ENCODE peak calls at places on chromosomes 2 and 18, in seven cellular contexts. W is body of pancreas, H is GM23248, I is A549, S is BJ, Q is lower leg skin, O is right lobe of liver. J is an unnamed sample.

GRCh38 chr2:189651284-189651683 is 10.0 kb upstream of the ASNSD1 start:
- DNase-seq in W (no peak), H (no peak), I (no peak), S (no peak), Q (no peak), O (no peak), J (no peak)

GRCh38 chr2:71498261-71498701 is 44.9 kb downstream of the DYSF start:
- DNase-seq in W (no peak), H (peak), I (peak), S (peak), Q (no peak), O (no peak), J (peak)

GRCh38 chr2:88069117-88069516 is 1.5 kb downstream of the SMYD1 start:
- DNase-seq in W (no peak), H (no peak), I (no peak), S (no peak), Q (no peak), O (no peak), J (no peak)

GRCh38 chr2:39313575-39313974 is 69.8 kb upstream of the CDKL4 start:
- DNase-seq in W (no peak), H (peak), I (no peak), S (peak), Q (no peak), O (no peak), J (peak)

GRCh38 chr2:61055557-61055956 is 10.1 kb upstream of the SANBR start:
- DNase-seq in W (no peak), H (no peak), I (no peak), S (no peak), Q (no peak), O (no peak), J (no peak)

GRCh38 chr18:67710639-67711038 is 194.1 kb upstream of the DSEL start:
- DNase-seq in W (no peak), H (no peak), I (no peak), S (no peak), Q (no peak), O (peak), J (peak)

GRCh38 chr2:9800975-9801723 is 42.1 kb upstream of the TAF1B start:
- DNase-seq in W (no peak), H (peak), I (no peak), S (no peak), Q (peak), O (no peak), J (peak)

GRCh38 chr2:197077336-197077735 is 150.8 kb upstream of the PGAP1 start:
- DNase-seq in W (no peak), H (no peak), I (no peak), S (no peak), Q (no peak), O (no peak), J (no peak)

GRCh38 chr18:56267334-56267733 is 371.1 kb downstream of the TXNL1 start:
- DNase-seq in W (no peak), H (no peak), I (no peak), S (no peak), Q (no peak), O (no peak), J (no peak)

GRCh38 chr2:43155842-43156511 is 70.4 kb downstream of the ZFP36L2 start:
- DNase-seq in W (peak), H (no peak), I (no peak), S (no peak), Q (no peak), O (peak), J (no peak)

GRCh38 chr18:13629841-13630747 is 96.3 kb downstream of the FAM210A start:
- DNase-seq in W (peak), H (peak), I (peak), S (no peak), Q (no peak), O (no peak), J (peak)

GRCh38 chr18:41096504-41096903 is 858.5 kb upstream of the PIK3C3 start:
- DNase-seq in W (no peak), H (peak), I (no peak), S (no peak), Q (no peak), O (no peak), J (peak)

GRCh38 chr2:144507441-144508161 is 12.3 kb downstream of the ZEB2 start:
- DNase-seq in W (no peak), H (peak), I (no peak), S (no peak), Q (no peak), O (no peak), J (no peak)

GRCh38 chr2:37415128-37415817 is 70.8 kb downstream of the QPCT start:
- DNase-seq in W (no peak), H (peak), I (no peak), S (no peak), Q (no peak), O (no peak), J (peak)

GRCh38 chr2:30645745-30646119 is 161.5 kb downstream of the CAPN13 start:
- DNase-seq in W (no peak), H (no peak), I (no peak), S (no peak), Q (no peak), O (no peak), J (no peak)

GRCh38 chr2:239290618-239291504 is 110.0 kb downstream of the HDAC4 start:
- DNase-seq in W (no peak), H (peak), I (no peak), S (no peak), Q (no peak), O (no peak), J (peak)

GRCh38 chr2:53018830-53019425 is 748.7 kb upstream of the CHAC2 start:
- DNase-seq in W (no peak), H (no peak), I (peak), S (no peak), Q (no peak), O (no peak), J (peak)

GRCh38 chr2:74387346-74387745 is 7.2 kb upstream of the DCTN1 start:
- DNase-seq in W (no peak), H (peak), I (no peak), S (no peak), Q (no peak), O (no peak), J (peak)

GRCh38 chr2:9263388-9263787 is 56.8 kb downstream of the ASAP2 start:
- DNase-seq in W (no peak), H (peak), I (no peak), S (no peak), Q (no peak), O (no peak), J (no peak)

GRCh38 chr2:224837558-224837957 is 121.4 kb upstream of the CCDC195 start:
- DNase-seq in W (no peak), H (peak), I (no peak), S (peak), Q (no peak), O (no peak), J (peak)

GRCh38 chr2:126802774-126803421 is 95.8 kb upstream of the TEX51 start:
- DNase-seq in W (no peak), H (no peak), I (no peak), S (no peak), Q (no peak), O (no peak), J (no peak)

GRCh38 chr2:233075966-233076339 is 15.8 kb downstream of the INPP5D start:
- DNase-seq in W (no peak), H (no peak), I (no peak), S (no peak), Q (no peak), O (no peak), J (no peak)

GRCh38 chr18:47912343-47912742 is 18.1 kb downstream of the SMAD2 start:
- DNase-seq in W (no peak), H (no peak), I (no peak), S (no peak), Q (no peak), O (no peak), J (peak)

GRCh38 chr2:44388877-44389276 is 27.1 kb downstream of the CAMKMT start:
- DNase-seq in W (no peak), H (no peak), I (no peak), S (no peak), Q (no peak), O (no peak), J (no peak)

DNA sequence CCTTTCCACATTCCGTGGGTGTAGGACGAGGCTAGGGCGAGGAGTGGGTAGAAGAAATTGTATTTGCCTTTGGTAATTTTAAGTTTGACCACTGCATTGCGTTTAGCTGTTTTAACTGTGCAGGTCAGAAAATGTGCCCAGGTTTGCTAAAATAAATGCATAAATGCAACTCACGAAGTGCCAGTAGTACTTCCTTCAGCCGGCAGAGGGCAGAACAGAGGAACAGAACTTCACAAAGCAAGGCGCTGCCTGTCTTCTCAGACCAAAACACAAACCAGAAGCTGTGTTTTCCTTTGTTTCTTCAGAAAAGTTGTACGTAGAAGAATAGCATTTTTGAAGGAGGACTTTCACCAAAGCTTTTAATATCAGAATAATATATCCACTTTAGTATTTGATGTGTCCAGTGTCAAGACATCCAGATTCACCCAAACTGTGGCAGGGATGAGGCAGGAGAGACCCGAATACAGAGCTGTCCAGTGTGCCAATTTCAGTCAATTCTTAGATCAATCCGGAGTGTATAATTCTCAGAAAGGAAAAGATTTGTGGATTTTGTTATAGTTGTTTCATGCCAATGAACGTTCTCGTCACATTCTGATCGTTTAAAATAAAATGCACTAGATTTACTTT is 348.6 kb downstream of the DLGAP1 start:
- DNase-seq in W (peak), H (peak), I (peak), S (peak), Q (peak), O (peak), J (peak)
- H3K4me3 ChIP-seq in W (no peak), H (peak), I (no peak), S (no peak), Q (no peak), O (no peak), J (no peak)

GRCh38 chr2:236088368-236089057 is 79.7 kb downstream of the GBX2 start:
- DNase-seq in W (no peak), H (peak), I (peak), S (no peak), Q (no peak), O (no peak), J (peak)
- H3K4me3 ChIP-seq in W (no peak), H (no peak), I (no peak), S (no peak), Q (no peak), O (no peak), J (no peak)

GRCh38 chr2:66440692-66441091 is 5.8 kb downstream of the MEIS1 start:
- DNase-seq in W (no peak), H (peak), I (no peak), S (no peak), Q (no peak), O (no peak), J (no peak)
- H3K4me3 ChIP-seq in W (peak), H (peak), I (no peak), S (peak), Q (no peak), O (peak), J (no peak)

GRCh38 chr2:46173636-46174253 is 123.5 kb upstream of the EPAS1 start:
- DNase-seq in W (no peak), H (no peak), I (no peak), S (no peak), Q (no peak), O (peak), J (no peak)

GRCh38 chr2:46171441-46171953 is 125.7 kb upstream of the EPAS1 start:
- DNase-seq in W (no peak), H (peak), I (no peak), S (peak), Q (no peak), O (peak), J (peak)

GRCh38 chr2:46173030-46173429 is 124.2 kb upstream of the EPAS1 start:
- DNase-seq in W (no peak), H (no peak), I (no peak), S (no peak), Q (no peak), O (no peak), J (no peak)

GRCh38 chr2:46170611-46171385 is 126.4 kb upstream of the EPAS1 start:
- DNase-seq in W (no peak), H (no peak), I (no peak), S (no peak), Q (no peak), O (peak), J (peak)

GRCh38 chr2:46171996-46172546 is 125.1 kb upstream of the EPAS1 start:
- DNase-seq in W (no peak), H (no peak), I (no peak), S (no peak), Q (no peak), O (peak), J (peak)
- H3K4me3 ChIP-seq in W (no peak), H (no peak), I (no peak), S (no peak), Q (no peak), O (no peak), J (no peak)

GRCh38 chr2:176121377-176122111 is 975 bp upstream of the HOXD9 start:
- DNase-seq in W (no peak), H (no peak), I (no peak), S (no peak), Q (no peak), O (no peak), J (no peak)
- H3K4me3 ChIP-seq in W (no peak), H (peak), I (no peak), S (no peak), Q (no peak), O (no peak), J (no peak)

GRCh38 chr2:109497447-109497846 is 116.3 kb downstream of the SEPTIN10 start:
- DNase-seq in W (no peak), H (peak), I (no peak), S (peak), Q (no peak), O (no peak), J (no peak)
- H3K4me3 ChIP-seq in W (no peak), H (peak), I (no peak), S (no peak), Q (no peak), O (no peak), J (no peak)

GRCh38 chr2:121969155-121969554 is 213.7 kb downstream of the TSN start:
- DNase-seq in W (no peak), H (peak), I (no peak), S (no peak), Q (peak), O (no peak), J (no peak)
- H3K4me3 ChIP-seq in W (no peak), H (peak), I (no peak), S (no peak), Q (no peak), O (no peak), J (no peak)

GRCh38 chr2:58186501-58186900 is 54.6 kb downstream of the FANCL start:
- DNase-seq in W (no peak), H (no peak), I (no peak), S (no peak), Q (no peak), O (no peak), J (no peak)
- H3K4me3 ChIP-seq in W (no peak), H (no peak), I (no peak), S (no peak), Q (no peak), O (no peak), J (no peak)